ENCODE peak calls at places on chromosomes 6 and 20, in seven cellular contexts. Z is NB4, W is upper lobe of left lung, F is AG04450, V is fibroblast of the aortic adventitia, Q is neural crest cell, M is natural killer cell. J is an unnamed sample.

GRCh38 chr20:38210741-38211140 is 45.7 kb upstream of the TGM2 start:
- DNase-seq in Q (no peak), W (no peak), V (peak), F (no peak), Z (no peak), M (no peak), J (no peak)

GRCh38 chr6:151772436-151772835 is 35.0 kb upstream of the ESR1 start:
- DNase-seq in Z (no peak), V (no peak), Q (no peak), F (no peak), M (no peak), W (no peak), J (no peak)

GRCh38 chr6:64280569-64280968 is 645.0 kb downstream of the PHF3 start:
- DNase-seq in Q (peak), F (peak), M (no peak), V (peak), Z (peak), W (no peak), J (peak)

GRCh38 chr6:4355241-4355640 is 219.9 kb upstream of the ECI2 start:
- DNase-seq in M (no peak), Z (no peak), F (no peak), V (peak), W (no peak), Q (no peak), J (no peak)

GRCh38 chr20:59634435-59635005 is 30.2 kb downstream of the PHACTR3 start:
- DNase-seq in F (no peak), M (no peak), Q (no peak), Z (no peak), V (no peak), W (peak), J (no peak)

GRCh38 chr20:6075428-6076219 is 21.8 kb upstream of the LRRN4 start:
- DNase-seq in M (no peak), W (no peak), Z (no peak), Q (no peak), V (peak), F (no peak), J (no peak)

GRCh38 chr6:48027704-48028435 is 83.1 kb downstream of the PTCHD4 start:
- DNase-seq in V (no peak), Q (no peak), W (no peak), F (no peak), Z (no peak), M (no peak), J (no peak)

GRCh38 chr6:134177753-134178229 is 125.4 kb upstream of the SLC2A12 start:
- DNase-seq in M (no peak), Q (no peak), W (no peak), F (no peak), V (peak), Z (peak), J (no peak)

GRCh38 chr6:6193221-6193745 is 127.2 kb downstream of the F13A1 start:
- DNase-seq in F (no peak), Q (no peak), V (no peak), W (no peak), Z (no peak), M (no peak), J (no peak)

GRCh38 chr6:7146079-7146828 is 38.5 kb downstream of the RREB1 start:
- DNase-seq in Z (peak), M (no peak), W (no peak), Q (no peak), F (no peak), V (peak), J (no peak)

GRCh38 chr6:128327890-128328289 is 192.5 kb downstream of the PTPRK start:
- DNase-seq in M (no peak), W (no peak), V (peak), Q (no peak), Z (peak), F (no peak), J (no peak)

GRCh38 chr6:122953766-122954165 is 42.3 kb upstream of the CLVS2 start:
- DNase-seq in M (no peak), Z (no peak), W (no peak), Q (no peak), F (no peak), V (no peak), J (no peak)

GRCh38 chr6:26199773-26200728 is 112.8 kb downstream of the HFE start:
- DNase-seq in F (no peak), M (no peak), W (peak), Z (peak), Q (no peak), V (peak), J (no peak)

GRCh38 chr20:23641936-23642751 is 4.4 kb upstream of the CST3 start:
- DNase-seq in Q (no peak), V (peak), M (no peak), Z (peak), F (peak), W (no peak), J (no peak)

GRCh38 chr6:101597711-101598110 is 204.2 kb downstream of the GRIK2 start:
- DNase-seq in Z (no peak), F (peak), M (no peak), V (peak), W (no peak), Q (no peak), J (no peak)

GRCh38 chr6:27812805-27813626 is 99.2 kb downstream of the OR2B2 start:
- DNase-seq in F (no peak), M (no peak), W (no peak), Q (no peak), V (no peak), Z (peak), J (no peak)

GRCh38 chr20:63822276-63822696 is 8.8 kb downstream of the ZBTB46 start:
- DNase-seq in M (no peak), Z (peak), F (no peak), V (no peak), Q (no peak), W (no peak), J (no peak)

GRCh38 chr6:115216835-115217234 is 843.9 kb downstream of the FRK start:
- DNase-seq in M (no peak), Z (no peak), F (no peak), W (no peak), Q (no peak), V (no peak), J (no peak)

GRCh38 chr6:26172496-26172958 is 85.3 kb downstream of the HFE start:
- DNase-seq in F (no peak), V (peak), M (peak), W (no peak), Z (peak), Q (no peak), J (no peak)

GRCh38 chr6:143555582-143555981 is 44.1 kb upstream of the FUCA2 start:
- DNase-seq in Q (no peak), Z (no peak), W (no peak), F (no peak), M (no peak), V (no peak), J (no peak)

GRCh38 chr20:36116813-36117441 is 37.6 kb upstream of the EPB41L1 start:
- DNase-seq in W (no peak), V (peak), F (peak), Z (peak), M (no peak), Q (no peak), J (no peak)

GRCh38 chr6:39451831-39452230 is 129.3 kb upstream of the KCNK16 start:
- DNase-seq in W (no peak), V (no peak), M (no peak), Q (no peak), Z (peak), F (no peak), J (no peak)

GRCh38 chr6:166010136-166010535 is 157.5 kb downstream of the TBXT start:
- DNase-seq in Z (no peak), F (no peak), W (no peak), V (no peak), M (no peak), Q (no peak), J (no peak)

GRCh38 chr6:2744206-2744771 is 6.4 kb downstream of the MYLK4 start:
- DNase-seq in M (no peak), F (no peak), V (peak), Z (no peak), W (no peak), Q (no peak), J (no peak)

GRCh38 chr20:16111132-16111852 is 462.0 kb downstream of the KIF16B start:
- DNase-seq in M (no peak), V (no peak), F (no peak), W (no peak), Z (no peak), Q (no peak), J (no peak)

GRCh38 chr6:41705996-41706835 is 29.2 kb downstream of the TFEB start:
- DNase-seq in Z (peak), Q (peak), W (peak), M (peak), V (peak), F (no peak), J (no peak)

GRCh38 chr6:3997144-3997770 is 81.7 kb downstream of the FAM217A start:
- DNase-seq in M (no peak), Z (no peak), F (peak), Q (no peak), V (peak), W (no peak), J (no peak)

GRCh38 chr20:43911066-43911465 is 3.6 kb upstream of the TOX2 start:
- DNase-seq in V (peak), Z (peak), Q (no peak), M (no peak), W (no peak), F (no peak), J (no peak)

GRCh38 chr6:15365273-15365687 is 119.4 kb downstream of the JARID2 start:
- DNase-seq in Q (peak), V (peak), F (no peak), Z (peak), W (no peak), M (peak), J (no peak)

GRCh38 chr20:37484386-37484785 is 36.7 kb upstream of the NNAT start:
- DNase-seq in V (no peak), F (no peak), Q (no peak), Z (no peak), M (no peak), W (no peak), J (no peak)

GRCh38 chr20:22384978-22385377 is 199.4 kb downstream of the FOXA2 start:
- DNase-seq in V (no peak), Q (no peak), F (no peak), M (no peak), W (no peak), Z (no peak), J (no peak)

GRCh38 chr20:22386300-22386623 is 198.1 kb downstream of the FOXA2 start:
- DNase-seq in F (no peak), V (no peak), Z (no peak), W (no peak), M (no peak), Q (no peak), J (no peak)

GRCh38 chr20:22383156-22383555 is 201.2 kb downstream of the FOXA2 start:
- DNase-seq in Q (no peak), F (no peak), V (no peak), Z (no peak), W (no peak), M (no peak), J (no peak)

GRCh38 chr20:22387452-22387851 is 196.9 kb downstream of the FOXA2 start:
- DNase-seq in V (no peak), Z (no peak), M (no peak), Q (no peak), W (no peak), F (no peak), J (no peak)

DNA sequence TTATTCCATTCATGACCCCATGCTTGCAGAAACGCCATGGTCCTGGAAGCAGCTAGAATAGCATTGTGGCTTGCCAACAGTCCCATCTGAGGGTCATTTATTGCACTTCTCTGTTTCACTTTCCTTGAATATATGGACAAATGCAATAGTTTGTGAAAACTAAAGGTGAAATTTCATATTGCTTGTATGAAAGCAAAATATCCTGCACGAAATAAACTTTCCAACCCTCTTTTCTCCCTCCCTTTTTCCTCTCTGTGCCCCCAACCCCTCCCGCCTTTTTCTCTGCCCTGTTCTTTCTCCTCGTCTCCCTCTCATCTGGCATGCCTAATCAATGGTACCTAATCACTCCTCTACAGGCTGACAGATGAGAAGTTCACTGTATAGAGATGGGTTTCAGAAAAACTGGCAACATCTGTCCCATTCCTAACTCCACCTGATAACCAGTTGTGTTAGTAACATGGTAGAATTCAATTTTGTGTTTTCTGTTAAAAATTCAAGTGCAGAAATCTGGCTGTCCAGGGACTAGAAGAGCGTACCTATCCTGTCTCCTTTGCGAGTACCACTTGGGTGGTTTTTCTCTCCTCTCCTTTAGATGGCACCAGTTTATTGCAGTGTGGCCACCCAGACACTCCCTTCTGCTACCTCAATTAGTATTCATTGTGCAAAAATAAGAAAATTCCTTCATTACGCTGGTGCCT is 198.6 kb downstream of the FOXA2 start:
- DNase-seq in Z (no peak), F (no peak), M (no peak), V (peak), W (no peak), Q (no peak), J (no peak)
- TF ChIP-seq CTCF in Z (no peak), F (no peak), M (no peak), V (peak), W (peak), Q (no peak), J (peak)

GRCh38 chr6:31718294-31718693 is 3.1 kb downstream of the LY6G6D start:
- DNase-seq in W (no peak), Z (no peak), Q (no peak), V (no peak), M (no peak), F (no peak), J (no peak)

GRCh38 chr6:31719001-31719400 is 2.5 kb downstream of the LY6G6C start:
- DNase-seq in V (no peak), F (no peak), Z (no peak), Q (no peak), W (peak), M (no peak), J (no peak)

GRCh38 chr6:31720196-31720770 is 1.3 kb downstream of the LY6G6C start:
- DNase-seq in W (no peak), Q (no peak), M (no peak), V (no peak), F (no peak), Z (no peak), J (no peak)

GRCh38 chr6:31715022-31715683 is at the start of gene LY6G6D:
- DNase-seq in M (no peak), Q (no peak), W (no peak), V (no peak), F (no peak), Z (no peak), J (no peak)

GRCh38 chr6:31717499-31718222 is 2.5 kb downstream of the LY6G6D start:
- DNase-seq in Z (no peak), V (no peak), W (peak), Q (no peak), M (no peak), F (no peak), J (peak)
- TF ChIP-seq CTCF in Z (no peak), V (no peak), W (no peak), Q (no peak), M (no peak), F (no peak), J (peak)

GRCh38 chr6:77607004-77607403 is 45.8 kb upstream of the MEI4 start:
- DNase-seq in F (no peak), M (no peak), Q (no peak), Z (no peak), W (no peak), V (no peak), J (no peak)
- TF ChIP-seq CTCF in F (no peak), M (no peak), Q (no peak), Z (no peak), W (no peak), V (no peak), J (no peak)

GRCh38 chr20:25338112-25339023 is 52.3 kb downstream of the ABHD12 start:
- DNase-seq in V (no peak), Q (no peak), M (no peak), Z (no peak), W (no peak), F (no peak), J (no peak)
- TF ChIP-seq CTCF in V (no peak), Q (no peak), M (no peak), Z (no peak), W (no peak), F (no peak), J (no peak)

DNA sequence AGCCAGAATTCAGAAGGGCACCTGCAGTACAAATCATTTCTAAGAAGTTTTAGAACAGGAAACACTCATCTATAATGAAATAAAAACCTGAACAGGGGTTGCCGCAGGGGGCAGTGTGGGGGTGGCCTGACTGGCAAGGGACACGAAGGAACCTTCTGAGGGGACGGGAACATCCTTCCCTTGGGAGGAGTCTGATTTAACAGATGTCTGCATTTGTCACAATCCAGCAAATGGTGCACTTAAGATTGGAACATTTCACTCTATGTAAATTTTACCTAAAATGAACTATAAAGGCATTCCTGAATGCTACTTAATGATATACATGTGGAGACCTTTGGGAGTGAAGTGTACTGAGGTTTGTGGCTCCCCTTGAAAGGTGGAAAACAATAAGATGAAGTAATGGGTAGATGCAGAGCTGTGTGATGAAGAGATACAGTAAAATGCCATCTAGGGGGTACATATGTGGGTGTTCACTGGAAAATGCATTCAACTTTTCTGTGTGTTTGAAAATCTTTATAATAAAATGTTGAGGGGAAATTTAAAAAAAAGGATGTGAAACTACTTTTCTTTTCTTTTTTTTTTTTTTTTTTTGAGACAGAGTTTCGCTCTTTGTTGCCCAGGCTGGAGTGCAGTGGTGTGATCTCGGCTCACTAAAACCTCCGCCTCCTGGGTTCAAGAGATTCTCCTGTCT is 89.5 kb downstream of the SNX5 start:
- DNase-seq in M (no peak), F (no peak), Q (no peak), W (no peak), Z (peak), V (no peak), J (no peak)
- TF ChIP-seq CTCF in M (no peak), F (no peak), Q (no peak), W (no peak), Z (no peak), V (no peak), J (no peak)

GRCh38 chr20:50745634-50746137 is 14.3 kb downstream of the PARD6B start:
- DNase-seq in F (no peak), M (no peak), V (no peak), W (no peak), Q (no peak), Z (no peak), J (no peak)

GRCh38 chr20:50743087-50743486 is 11.7 kb downstream of the PARD6B start:
- DNase-seq in Q (no peak), Z (no peak), M (no peak), V (no peak), F (no peak), W (no peak), J (no peak)

GRCh38 chr20:50747275-50747674 is 15.9 kb downstream of the PARD6B start:
- DNase-seq in M (no peak), Q (no peak), V (no peak), F (no peak), Z (no peak), W (no peak), J (no peak)

GRCh38 chr20:50746138-50746940 is 15.0 kb downstream of the PARD6B start:
- DNase-seq in F (no peak), Q (no peak), W (no peak), M (no peak), V (no peak), Z (no peak), J (no peak)

GRCh38 chr20:50744143-50744792 is 12.9 kb downstream of the PARD6B start:
- DNase-seq in M (no peak), V (peak), Q (no peak), F (peak), W (no peak), Z (peak), J (no peak)
- TF ChIP-seq CTCF in M (no peak), V (peak), Q (no peak), F (peak), W (peak), Z (no peak), J (no peak)

DNA sequence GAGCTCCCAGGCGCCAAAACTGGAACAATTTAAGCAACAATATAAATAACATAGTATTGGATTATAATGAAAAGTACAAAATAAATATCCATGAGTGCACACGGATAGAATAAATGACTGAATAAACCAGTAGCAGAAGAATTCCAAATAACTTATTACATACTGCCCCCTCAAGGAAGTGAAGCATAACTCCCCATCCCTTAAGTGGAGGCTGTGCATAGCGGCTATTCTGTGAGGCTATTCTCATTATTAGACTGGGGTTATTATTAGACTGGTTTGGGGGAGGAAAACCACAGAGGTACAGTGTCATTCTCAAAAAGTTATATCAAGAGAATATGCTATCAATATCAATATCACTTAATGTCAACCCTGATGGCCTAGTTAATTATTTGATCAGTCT is 94.4 kb upstream of the SIRPA start:
- DNase-seq in M (no peak), Z (peak), F (no peak), W (no peak), Q (no peak), V (peak), J (no peak)
- TF ChIP-seq CTCF in M (no peak), Z (peak), F (peak), W (no peak), Q (peak), V (peak), J (peak)

GRCh38 chr6:125229080-125229479 is 72.7 kb downstream of the HDDC2 start:
- DNase-seq in V (peak), M (no peak), F (no peak), Q (no peak), W (no peak), Z (no peak), J (no peak)
- TF ChIP-seq CTCF in V (no peak), M (no peak), F (no peak), Q (no peak), W (no peak), Z (no peak), J (no peak)

GRCh38 chr20:53202781-53203180 is 230.6 kb downstream of the TSHZ2 start:
- DNase-seq in W (no peak), Z (no peak), V (no peak), Q (no peak), M (no peak), F (no peak), J (no peak)

GRCh38 chr20:53205046-53205445 is 232.9 kb downstream of the TSHZ2 start:
- DNase-seq in M (no peak), F (no peak), Q (no peak), W (no peak), V (no peak), Z (no peak), J (no peak)

GRCh38 chr20:53195882-53196610 is 223.9 kb downstream of the TSHZ2 start:
- DNase-seq in W (no peak), F (no peak), M (no peak), V (no peak), Z (no peak), Q (no peak), J (no peak)

GRCh38 chr20:53201588-53201987 is 229.4 kb downstream of the TSHZ2 start:
- DNase-seq in Z (no peak), Q (no peak), F (no peak), V (no peak), M (no peak), W (no peak), J (no peak)
- TF ChIP-seq CTCF in Z (no peak), Q (no peak), F (no peak), V (no peak), M (no peak), W (no peak), J (no peak)